ENCODE peak calls at places on chromosomes 13 and 19, in seven cellular contexts. One of them, this sample, is unnamed.

GRCh38 chr13:109858319-109858718 is 71.9 kb upstream of the IRS2 start:
- DNase-seq in stimulated activated CD4-positive, alpha-beta T cell treated with anti-CD3 and anti-CD28 coated beads, Interleukin-1b, Interleukin-23, amount 100 ng/mL, for 24 hours: no peak
- DNase-seq in ACHN: no peak
- DNase-seq in stimulated activated CD8-positive, alpha-beta memory T cell treated with anti-CD3 and anti-CD28 coated beads, Interleukin-7, amount 100 ng/mL, for 1 hour: no peak
- DNase-seq in skeletal muscle cell: no peak
- DNase-seq in tibial artery: no peak
- DNase-seq in SK-N-DZ: no peak
- DNase-seq in this sample: no peak

GRCh38 chr19:39474139-39474620 is 6.5 kb upstream of the TIMM50 start:
- DNase-seq in stimulated activated CD4-positive, alpha-beta T cell treated with anti-CD3 and anti-CD28 coated beads, Interleukin-1b, Interleukin-23, amount 100 ng/mL, for 24 hours: peak
- DNase-seq in ACHN: peak
- DNase-seq in stimulated activated CD8-positive, alpha-beta memory T cell treated with anti-CD3 and anti-CD28 coated beads, Interleukin-7, amount 100 ng/mL, for 1 hour: peak
- DNase-seq in skeletal muscle cell: no peak
- DNase-seq in tibial artery: peak
- DNase-seq in SK-N-DZ: peak
- DNase-seq in this sample: peak

GRCh38 chr19:11254662-11255061 is 7.7 kb downstream of the DOCK6 start:
- DNase-seq in stimulated activated CD4-positive, alpha-beta T cell treated with anti-CD3 and anti-CD28 coated beads, Interleukin-1b, Interleukin-23, amount 100 ng/mL, for 24 hours: no peak
- DNase-seq in ACHN: no peak
- DNase-seq in stimulated activated CD8-positive, alpha-beta memory T cell treated with anti-CD3 and anti-CD28 coated beads, Interleukin-7, amount 100 ng/mL, for 1 hour: no peak
- DNase-seq in skeletal muscle cell: no peak
- DNase-seq in tibial artery: no peak
- DNase-seq in SK-N-DZ: no peak
- DNase-seq in this sample: no peak

GRCh38 chr13:103952183-103952582 is 886.0 kb upstream of the SLC10A2 start:
- DNase-seq in stimulated activated CD4-positive, alpha-beta T cell treated with anti-CD3 and anti-CD28 coated beads, Interleukin-1b, Interleukin-23, amount 100 ng/mL, for 24 hours: no peak
- DNase-seq in ACHN: no peak
- DNase-seq in stimulated activated CD8-positive, alpha-beta memory T cell treated with anti-CD3 and anti-CD28 coated beads, Interleukin-7, amount 100 ng/mL, for 1 hour: no peak
- DNase-seq in skeletal muscle cell: no peak
- DNase-seq in tibial artery: no peak
- DNase-seq in SK-N-DZ: no peak
- DNase-seq in this sample: no peak

GRCh38 chr13:23868521-23868920 is 20.7 kb downstream of the MIPEP start:
- DNase-seq in stimulated activated CD4-positive, alpha-beta T cell treated with anti-CD3 and anti-CD28 coated beads, Interleukin-1b, Interleukin-23, amount 100 ng/mL, for 24 hours: no peak
- DNase-seq in ACHN: no peak
- DNase-seq in stimulated activated CD8-positive, alpha-beta memory T cell treated with anti-CD3 and anti-CD28 coated beads, Interleukin-7, amount 100 ng/mL, for 1 hour: no peak
- DNase-seq in skeletal muscle cell: peak
- DNase-seq in tibial artery: no peak
- DNase-seq in SK-N-DZ: no peak
- DNase-seq in this sample: no peak

GRCh38 chr13:101949681-101950080 is 452.2 kb downstream of the FGF14 start:
- DNase-seq in stimulated activated CD4-positive, alpha-beta T cell treated with anti-CD3 and anti-CD28 coated beads, Interleukin-1b, Interleukin-23, amount 100 ng/mL, for 24 hours: no peak
- DNase-seq in ACHN: no peak
- DNase-seq in stimulated activated CD8-positive, alpha-beta memory T cell treated with anti-CD3 and anti-CD28 coated beads, Interleukin-7, amount 100 ng/mL, for 1 hour: no peak
- DNase-seq in skeletal muscle cell: no peak
- DNase-seq in tibial artery: no peak
- DNase-seq in SK-N-DZ: no peak
- DNase-seq in this sample: no peak

GRCh38 chr19:31154021-31154420 is 195.2 kb downstream of the TSHZ3 start:
- DNase-seq in stimulated activated CD4-positive, alpha-beta T cell treated with anti-CD3 and anti-CD28 coated beads, Interleukin-1b, Interleukin-23, amount 100 ng/mL, for 24 hours: no peak
- DNase-seq in ACHN: no peak
- DNase-seq in stimulated activated CD8-positive, alpha-beta memory T cell treated with anti-CD3 and anti-CD28 coated beads, Interleukin-7, amount 100 ng/mL, for 1 hour: no peak
- DNase-seq in skeletal muscle cell: no peak
- DNase-seq in tibial artery: no peak
- DNase-seq in SK-N-DZ: no peak
- DNase-seq in this sample: no peak

GRCh38 chr19:28468701-28469459 is 744.1 kb downstream of the UQCRFS1 start:
- DNase-seq in stimulated activated CD4-positive, alpha-beta T cell treated with anti-CD3 and anti-CD28 coated beads, Interleukin-1b, Interleukin-23, amount 100 ng/mL, for 24 hours: no peak
- DNase-seq in ACHN: peak
- DNase-seq in stimulated activated CD8-positive, alpha-beta memory T cell treated with anti-CD3 and anti-CD28 coated beads, Interleukin-7, amount 100 ng/mL, for 1 hour: no peak
- DNase-seq in skeletal muscle cell: peak
- DNase-seq in tibial artery: no peak
- DNase-seq in SK-N-DZ: no peak
- DNase-seq in this sample: no peak

GRCh38 chr13:27933580-27934328 is 14.0 kb downstream of the PDX1 start:
- DNase-seq in stimulated activated CD4-positive, alpha-beta T cell treated with anti-CD3 and anti-CD28 coated beads, Interleukin-1b, Interleukin-23, amount 100 ng/mL, for 24 hours: no peak
- DNase-seq in ACHN: no peak
- DNase-seq in stimulated activated CD8-positive, alpha-beta memory T cell treated with anti-CD3 and anti-CD28 coated beads, Interleukin-7, amount 100 ng/mL, for 1 hour: no peak
- DNase-seq in skeletal muscle cell: no peak
- DNase-seq in tibial artery: no peak
- DNase-seq in SK-N-DZ: no peak
- DNase-seq in this sample: no peak

GRCh38 chr19:10975374-10976036 is 14.7 kb downstream of the SMARCA4 start:
- DNase-seq in stimulated activated CD4-positive, alpha-beta T cell treated with anti-CD3 and anti-CD28 coated beads, Interleukin-1b, Interleukin-23, amount 100 ng/mL, for 24 hours: no peak
- DNase-seq in ACHN: no peak
- DNase-seq in stimulated activated CD8-positive, alpha-beta memory T cell treated with anti-CD3 and anti-CD28 coated beads, Interleukin-7, amount 100 ng/mL, for 1 hour: no peak
- DNase-seq in skeletal muscle cell: no peak
- DNase-seq in tibial artery: peak
- DNase-seq in SK-N-DZ: no peak
- DNase-seq in this sample: no peak

GRCh38 chr13:111658150-111659100 is 338.0 kb downstream of the TEX29 start:
- DNase-seq in stimulated activated CD4-positive, alpha-beta T cell treated with anti-CD3 and anti-CD28 coated beads, Interleukin-1b, Interleukin-23, amount 100 ng/mL, for 24 hours: no peak
- DNase-seq in ACHN: no peak
- DNase-seq in stimulated activated CD8-positive, alpha-beta memory T cell treated with anti-CD3 and anti-CD28 coated beads, Interleukin-7, amount 100 ng/mL, for 1 hour: no peak
- DNase-seq in skeletal muscle cell: no peak
- DNase-seq in tibial artery: no peak
- DNase-seq in SK-N-DZ: no peak
- DNase-seq in this sample: no peak

GRCh38 chr13:74230984-74231443 is 96.8 kb upstream of the KLF12 start:
- DNase-seq in stimulated activated CD4-positive, alpha-beta T cell treated with anti-CD3 and anti-CD28 coated beads, Interleukin-1b, Interleukin-23, amount 100 ng/mL, for 24 hours: no peak
- DNase-seq in ACHN: no peak
- DNase-seq in stimulated activated CD8-positive, alpha-beta memory T cell treated with anti-CD3 and anti-CD28 coated beads, Interleukin-7, amount 100 ng/mL, for 1 hour: no peak
- DNase-seq in skeletal muscle cell: no peak
- DNase-seq in tibial artery: no peak
- DNase-seq in SK-N-DZ: no peak
- DNase-seq in this sample: no peak

GRCh38 chr13:47249296-47249695 is 352.4 kb upstream of the HTR2A start:
- DNase-seq in stimulated activated CD4-positive, alpha-beta T cell treated with anti-CD3 and anti-CD28 coated beads, Interleukin-1b, Interleukin-23, amount 100 ng/mL, for 24 hours: no peak
- DNase-seq in ACHN: no peak
- DNase-seq in stimulated activated CD8-positive, alpha-beta memory T cell treated with anti-CD3 and anti-CD28 coated beads, Interleukin-7, amount 100 ng/mL, for 1 hour: no peak
- DNase-seq in skeletal muscle cell: peak
- DNase-seq in tibial artery: no peak
- DNase-seq in SK-N-DZ: no peak
- DNase-seq in this sample: no peak

GRCh38 chr13:41054919-41055619 is 6.2 kb upstream of the WBP4 start:
- DNase-seq in stimulated activated CD4-positive, alpha-beta T cell treated with anti-CD3 and anti-CD28 coated beads, Interleukin-1b, Interleukin-23, amount 100 ng/mL, for 24 hours: no peak
- DNase-seq in ACHN: peak
- DNase-seq in stimulated activated CD8-positive, alpha-beta memory T cell treated with anti-CD3 and anti-CD28 coated beads, Interleukin-7, amount 100 ng/mL, for 1 hour: no peak
- DNase-seq in skeletal muscle cell: no peak
- DNase-seq in tibial artery: no peak
- DNase-seq in SK-N-DZ: no peak
- DNase-seq in this sample: no peak

GRCh38 chr13:31134055-31134711 is 27.5 kb downstream of the HSPH1 start:
- DNase-seq in stimulated activated CD4-positive, alpha-beta T cell treated with anti-CD3 and anti-CD28 coated beads, Interleukin-1b, Interleukin-23, amount 100 ng/mL, for 24 hours: no peak
- DNase-seq in ACHN: no peak
- DNase-seq in stimulated activated CD8-positive, alpha-beta memory T cell treated with anti-CD3 and anti-CD28 coated beads, Interleukin-7, amount 100 ng/mL, for 1 hour: no peak
- DNase-seq in skeletal muscle cell: no peak
- DNase-seq in tibial artery: no peak
- DNase-seq in SK-N-DZ: no peak
- DNase-seq in this sample: no peak

GRCh38 chr19:6214881-6215541 is 64.8 kb downstream of the MLLT1 start:
- DNase-seq in stimulated activated CD4-positive, alpha-beta T cell treated with anti-CD3 and anti-CD28 coated beads, Interleukin-1b, Interleukin-23, amount 100 ng/mL, for 24 hours: no peak
- DNase-seq in ACHN: no peak
- DNase-seq in stimulated activated CD8-positive, alpha-beta memory T cell treated with anti-CD3 and anti-CD28 coated beads, Interleukin-7, amount 100 ng/mL, for 1 hour: no peak
- DNase-seq in skeletal muscle cell: no peak
- DNase-seq in tibial artery: no peak
- DNase-seq in SK-N-DZ: no peak
- DNase-seq in this sample: no peak

GRCh38 chr19:34731964-34732363 is 2.1 kb upstream of the ZNF181 start:
- DNase-seq in stimulated activated CD4-positive, alpha-beta T cell treated with anti-CD3 and anti-CD28 coated beads, Interleukin-1b, Interleukin-23, amount 100 ng/mL, for 24 hours: no peak
- DNase-seq in ACHN: no peak
- DNase-seq in stimulated activated CD8-positive, alpha-beta memory T cell treated with anti-CD3 and anti-CD28 coated beads, Interleukin-7, amount 100 ng/mL, for 1 hour: no peak
- DNase-seq in skeletal muscle cell: no peak
- DNase-seq in tibial artery: no peak
- DNase-seq in SK-N-DZ: no peak
- DNase-seq in this sample: no peak

GRCh38 chr13:31970237-31970930 is 61.2 kb upstream of the FRY start:
- DNase-seq in stimulated activated CD4-positive, alpha-beta T cell treated with anti-CD3 and anti-CD28 coated beads, Interleukin-1b, Interleukin-23, amount 100 ng/mL, for 24 hours: no peak
- DNase-seq in ACHN: no peak
- DNase-seq in stimulated activated CD8-positive, alpha-beta memory T cell treated with anti-CD3 and anti-CD28 coated beads, Interleukin-7, amount 100 ng/mL, for 1 hour: no peak
- DNase-seq in skeletal muscle cell: peak
- DNase-seq in tibial artery: no peak
- DNase-seq in SK-N-DZ: no peak
- DNase-seq in this sample: no peak

GRCh38 chr13:109783815-109784589 is 2.4 kb downstream of the IRS2 start:
- DNase-seq in stimulated activated CD4-positive, alpha-beta T cell treated with anti-CD3 and anti-CD28 coated beads, Interleukin-1b, Interleukin-23, amount 100 ng/mL, for 24 hours: no peak
- DNase-seq in ACHN: no peak
- DNase-seq in stimulated activated CD8-positive, alpha-beta memory T cell treated with anti-CD3 and anti-CD28 coated beads, Interleukin-7, amount 100 ng/mL, for 1 hour: no peak
- DNase-seq in skeletal muscle cell: no peak
- DNase-seq in tibial artery: no peak
- DNase-seq in SK-N-DZ: no peak
- DNase-seq in this sample: no peak

GRCh38 chr19:12647490-12648071 is 19.0 kb downstream of the MAN2B1 start:
- DNase-seq in stimulated activated CD4-positive, alpha-beta T cell treated with anti-CD3 and anti-CD28 coated beads, Interleukin-1b, Interleukin-23, amount 100 ng/mL, for 24 hours: peak
- DNase-seq in ACHN: no peak
- DNase-seq in stimulated activated CD8-positive, alpha-beta memory T cell treated with anti-CD3 and anti-CD28 coated beads, Interleukin-7, amount 100 ng/mL, for 1 hour: no peak
- DNase-seq in skeletal muscle cell: no peak
- DNase-seq in tibial artery: peak
- DNase-seq in SK-N-DZ: no peak
- DNase-seq in this sample: no peak

GRCh38 chr19:6536138-6536671 is 5.4 kb downstream of the TNFSF9 start:
- DNase-seq in stimulated activated CD4-positive, alpha-beta T cell treated with anti-CD3 and anti-CD28 coated beads, Interleukin-1b, Interleukin-23, amount 100 ng/mL, for 24 hours: peak
- DNase-seq in ACHN: peak
- DNase-seq in stimulated activated CD8-positive, alpha-beta memory T cell treated with anti-CD3 and anti-CD28 coated beads, Interleukin-7, amount 100 ng/mL, for 1 hour: peak
- DNase-seq in skeletal muscle cell: no peak
- DNase-seq in tibial artery: no peak
- DNase-seq in SK-N-DZ: peak
- DNase-seq in this sample: peak

GRCh38 chr13:51249767-51250741 is 27.9 kb downstream of the FAM124A start:
- DNase-seq in stimulated activated CD4-positive, alpha-beta T cell treated with anti-CD3 and anti-CD28 coated beads, Interleukin-1b, Interleukin-23, amount 100 ng/mL, for 24 hours: no peak
- DNase-seq in ACHN: no peak
- DNase-seq in stimulated activated CD8-positive, alpha-beta memory T cell treated with anti-CD3 and anti-CD28 coated beads, Interleukin-7, amount 100 ng/mL, for 1 hour: no peak
- DNase-seq in skeletal muscle cell: no peak
- DNase-seq in tibial artery: no peak
- DNase-seq in SK-N-DZ: no peak
- DNase-seq in this sample: no peak

GRCh38 chr13:78638216-78638615 is 20.7 kb downstream of the OBI1 start:
- DNase-seq in stimulated activated CD4-positive, alpha-beta T cell treated with anti-CD3 and anti-CD28 coated beads, Interleukin-1b, Interleukin-23, amount 100 ng/mL, for 24 hours: no peak
- DNase-seq in ACHN: no peak
- DNase-seq in stimulated activated CD8-positive, alpha-beta memory T cell treated with anti-CD3 and anti-CD28 coated beads, Interleukin-7, amount 100 ng/mL, for 1 hour: no peak
- DNase-seq in skeletal muscle cell: no peak
- DNase-seq in tibial artery: no peak
- DNase-seq in SK-N-DZ: no peak
- DNase-seq in this sample: no peak

GRCh38 chr13:33228645-33229445 is 56.7 kb downstream of the STARD13 start:
- DNase-seq in stimulated activated CD4-positive, alpha-beta T cell treated with anti-CD3 and anti-CD28 coated beads, Interleukin-1b, Interleukin-23, amount 100 ng/mL, for 24 hours: no peak
- DNase-seq in ACHN: peak
- DNase-seq in stimulated activated CD8-positive, alpha-beta memory T cell treated with anti-CD3 and anti-CD28 coated beads, Interleukin-7, amount 100 ng/mL, for 1 hour: no peak
- DNase-seq in skeletal muscle cell: no peak
- DNase-seq in tibial artery: no peak
- DNase-seq in SK-N-DZ: peak
- DNase-seq in this sample: no peak

GRCh38 chr19:46426035-46426505 is 2.7 kb downstream of the PNMA8C start:
- DNase-seq in stimulated activated CD4-positive, alpha-beta T cell treated with anti-CD3 and anti-CD28 coated beads, Interleukin-1b, Interleukin-23, amount 100 ng/mL, for 24 hours: no peak
- DNase-seq in ACHN: peak
- DNase-seq in stimulated activated CD8-positive, alpha-beta memory T cell treated with anti-CD3 and anti-CD28 coated beads, Interleukin-7, amount 100 ng/mL, for 1 hour: no peak
- DNase-seq in skeletal muscle cell: no peak
- DNase-seq in tibial artery: no peak
- DNase-seq in SK-N-DZ: no peak
- DNase-seq in this sample: no peak

GRCh38 chr13:49367640-49368431 is 76.0 kb downstream of the CAB39L start:
- DNase-seq in stimulated activated CD4-positive, alpha-beta T cell treated with anti-CD3 and anti-CD28 coated beads, Interleukin-1b, Interleukin-23, amount 100 ng/mL, for 24 hours: no peak
- DNase-seq in ACHN: no peak
- DNase-seq in stimulated activated CD8-positive, alpha-beta memory T cell treated with anti-CD3 and anti-CD28 coated beads, Interleukin-7, amount 100 ng/mL, for 1 hour: no peak
- DNase-seq in skeletal muscle cell: no peak
- DNase-seq in tibial artery: no peak
- DNase-seq in SK-N-DZ: no peak
- DNase-seq in this sample: no peak

GRCh38 chr19:4583961-4584669 is 24.6 kb upstream of the SEMA6B start:
- DNase-seq in stimulated activated CD4-positive, alpha-beta T cell treated with anti-CD3 and anti-CD28 coated beads, Interleukin-1b, Interleukin-23, amount 100 ng/mL, for 24 hours: no peak
- DNase-seq in ACHN: no peak
- DNase-seq in stimulated activated CD8-positive, alpha-beta memory T cell treated with anti-CD3 and anti-CD28 coated beads, Interleukin-7, amount 100 ng/mL, for 1 hour: no peak
- DNase-seq in skeletal muscle cell: no peak
- DNase-seq in tibial artery: no peak
- DNase-seq in SK-N-DZ: no peak
- DNase-seq in this sample: no peak